ENCODE peak calls at places on chromosomes 4 and X, in seven cellular contexts. H, D, I, G, P, N and W are unnamed samples.

GRCh38 chr4:78864405-78865024 is 74.7 kb downstream of the PAQR3 start:
- DNase-seq in H (peak; percentile 84), D (no peak), I (peak; percentile 85), G (peak; percentile 52), P (no peak), N (peak; percentile 89), W (peak; percentile 61)

GRCh38 chrX:41148553-41148952 is 63.3 kb downstream of the USP9X start:
- DNase-seq in H (peak; percentile 70), D (no peak), I (peak; percentile 84), G (no peak), P (no peak), N (peak; percentile 38), W (no peak)

GRCh38 chr4:108947526-108947925 is 184.7 kb upstream of the ETNPPL start:
- DNase-seq in H (no peak), D (no peak), I (no peak), G (no peak), P (no peak), N (no peak), W (no peak)

GRCh38 chrX:40031861-40032422 is 65.8 kb downstream of the BCOR start:
- DNase-seq in H (no peak), D (no peak), I (no peak), G (no peak), P (no peak), N (peak; percentile 94), W (peak; percentile 52)

GRCh38 chrX:151402719-151403390 is 5.8 kb downstream of the VMA21 start:
- DNase-seq in H (no peak), D (peak; percentile 34), I (no peak), G (no peak), P (no peak), N (no peak), W (no peak)

GRCh38 chr4:1183985-1184773 is 11.8 kb upstream of the SPON2 start:
- DNase-seq in H (no peak), D (no peak), I (no peak), G (no peak), P (no peak), N (no peak), W (no peak)

GRCh38 chr4:47209833-47210232 is 178.5 kb downstream of the GABRB1 start:
- DNase-seq in H (peak; percentile 84), D (no peak), I (peak; percentile 90), G (no peak), P (no peak), N (no peak), W (no peak)

GRCh38 chr4:38069271-38069760 is 109.1 kb downstream of the PTTG2 start:
- DNase-seq in H (peak; percentile 72), D (peak; percentile 65), I (peak; percentile 89), G (peak; percentile 26), P (no peak), N (peak; percentile 68), W (peak; percentile 90)

GRCh38 chrX:77061022-77061421 is 386.2 kb upstream of the FGF16 start:
- DNase-seq in H (no peak), D (no peak), I (no peak), G (no peak), P (no peak), N (no peak), W (no peak)

GRCh38 chr4:111776546-111776945 is 368.7 kb upstream of the FAM241A start:
- DNase-seq in H (peak; percentile 74), D (no peak), I (no peak), G (no peak), P (no peak), N (no peak), W (no peak)

GRCh38 chr4:150164956-150165355 is 86.7 kb downstream of the DCLK2 start:
- DNase-seq in H (no peak), D (no peak), I (no peak), G (no peak), P (no peak), N (peak; percentile 5), W (no peak)

GRCh38 chr4:141054446-141054845 is 78.8 kb downstream of the RNF150 start:
- DNase-seq in H (no peak), D (no peak), I (no peak), G (no peak), P (no peak), N (no peak), W (no peak)

GRCh38 chr4:98996056-98996941 is 778 bp downstream of the METAP1 start:
- DNase-seq in H (peak; percentile 60), D (no peak), I (peak; percentile 55), G (peak; percentile 15), P (no peak), N (peak; percentile 32), W (peak; percentile 59)

GRCh38 chrX:10098235-10098819 is 58.4 kb upstream of the CLCN4 start:
- DNase-seq in H (no peak), D (no peak), I (no peak), G (no peak), P (no peak), N (no peak), W (no peak)

DNA sequence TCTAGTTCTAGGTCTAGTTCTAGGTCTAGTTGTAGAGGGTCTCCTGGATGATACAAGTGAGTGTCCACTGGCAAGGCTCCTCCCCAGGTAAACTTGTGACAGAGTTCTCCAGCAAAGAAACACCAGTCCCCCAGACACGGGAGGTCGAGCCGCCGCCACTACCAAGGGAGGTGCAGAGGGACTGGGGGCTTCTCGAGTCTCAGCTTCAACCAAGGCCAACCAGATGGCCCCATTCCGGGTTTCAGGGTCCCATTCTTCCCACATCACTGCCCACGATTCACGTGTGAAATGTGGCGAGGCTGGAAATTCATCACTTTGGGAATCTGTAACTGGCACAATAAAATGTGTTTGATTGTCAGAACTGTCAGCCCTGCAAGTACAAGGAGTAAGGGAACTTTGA is 37.5 kb downstream of the TKTL1 start:
- DNase-seq in H (no peak), D (no peak), I (no peak), G (no peak), P (no peak), N (no peak), W (no peak)
- H3K18ac ChIP-seq in H (no peak overlapping the region), D (no peak overlapping the region), I (no peak overlapping the region), G (no peak overlapping the region), P (no peak overlapping the region), N (no peak overlapping the region), W (no peak overlapping the region)

DNA sequence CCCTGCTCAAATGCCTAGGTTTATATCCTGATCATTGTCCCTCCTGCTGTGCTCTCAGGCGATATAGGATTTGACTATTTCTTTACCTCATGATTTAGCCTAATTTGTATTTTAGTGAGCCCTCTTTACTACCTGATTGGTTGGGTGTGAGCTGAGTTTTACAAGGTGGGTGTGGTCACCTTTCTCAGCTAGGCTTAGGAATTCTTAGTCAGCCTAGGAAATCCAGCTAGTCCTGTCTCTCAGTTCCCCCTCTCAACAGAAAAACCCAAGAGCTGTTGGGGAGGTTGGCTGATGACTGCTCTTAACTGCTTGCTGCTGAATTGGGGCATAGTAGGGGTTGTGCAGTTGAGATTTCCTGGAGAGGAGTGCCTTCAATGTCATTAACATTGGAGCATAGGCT is 100.5 kb upstream of the AADAT start:
- DNase-seq in H (no peak), D (no peak), I (no peak), G (no peak), P (no peak), N (no peak), W (no peak)
- H3K18ac ChIP-seq in H (no peak overlapping the region), D (no peak overlapping the region), I (no peak overlapping the region), G (no peak overlapping the region), P (no peak overlapping the region), N (no peak overlapping the region), W (no peak overlapping the region)

DNA sequence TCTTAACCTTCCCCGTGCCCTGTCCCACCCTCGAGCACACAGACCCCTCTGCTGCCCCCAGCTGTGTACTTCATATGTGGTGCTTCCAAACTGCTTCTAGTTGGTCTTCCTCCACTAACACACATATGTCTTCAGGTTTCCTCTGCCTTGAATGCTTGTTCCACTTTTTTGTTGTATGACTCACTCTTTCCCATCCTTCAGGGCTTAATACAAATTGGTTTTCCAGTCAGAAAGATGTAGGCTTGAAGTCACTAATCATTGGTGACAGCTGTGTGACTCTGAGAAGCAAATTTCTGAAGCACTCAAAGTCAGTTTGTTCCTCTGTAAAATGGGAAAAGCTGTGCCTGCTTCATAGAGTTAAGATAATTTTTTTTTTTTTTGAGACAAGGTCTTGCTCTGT is 30.7 kb downstream of the TRIM2 start:
- DNase-seq in H (peak; percentile 80), D (no peak), I (peak; percentile 57), G (no peak), P (no peak), N (peak; percentile 27), W (peak; percentile 48)
- H3K18ac ChIP-seq in H (no peak overlapping the region), D (no peak overlapping the region), I (no peak overlapping the region), G (no peak overlapping the region), P (no peak overlapping the region), N (no peak overlapping the region), W (no peak overlapping the region)

GRCh38 chrX:57177070-57177469 is 39.9 kb upstream of the SPIN2A start:
- DNase-seq in H (no peak), D (peak; percentile 63), I (no peak), G (no peak), P (no peak), N (no peak), W (peak; percentile 86)
- H3K18ac ChIP-seq in H (no peak overlapping the region), D (no peak overlapping the region), I (no peak overlapping the region), G (no peak overlapping the region), P (no peak overlapping the region), N (no peak overlapping the region), W (no peak overlapping the region)

DNA sequence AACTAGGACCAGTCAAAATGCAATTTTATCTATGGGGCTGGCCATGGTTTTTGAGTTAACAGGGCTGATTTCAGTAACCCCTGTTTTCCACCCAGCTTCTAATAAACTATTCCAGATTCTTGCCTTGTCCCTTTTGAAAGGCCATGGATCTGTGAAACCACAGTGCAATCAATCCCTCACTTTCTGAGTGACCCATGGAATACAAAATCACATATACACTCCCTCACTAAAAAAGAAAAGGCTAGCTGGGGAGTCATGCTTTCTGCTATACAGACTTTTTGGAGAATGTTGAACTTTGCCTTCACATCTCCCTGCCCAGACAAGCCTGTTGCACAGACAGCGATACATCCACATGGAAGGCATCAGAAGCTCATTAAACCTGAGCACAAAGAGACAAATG is 47.9 kb downstream of the MAD2L1 start:
- DNase-seq in H (no peak), D (no peak), I (peak; percentile 57), G (no peak), P (no peak), N (no peak), W (no peak)
- H3K18ac ChIP-seq in H (no peak overlapping the region), D (no peak overlapping the region), I (peak overlapping the region; percentile 2), G (no peak overlapping the region), P (no peak overlapping the region), N (no peak overlapping the region), W (no peak overlapping the region)

GRCh38 chrX:103124284-103124683 is 31.3 kb upstream of the NXF3 start:
- DNase-seq in H (no peak), D (no peak), I (no peak), G (no peak), P (no peak), N (no peak), W (no peak)

GRCh38 chrX:103120748-103121147 is 27.8 kb upstream of the NXF3 start:
- DNase-seq in H (no peak), D (no peak), I (no peak), G (no peak), P (no peak), N (no peak), W (no peak)
- H3K18ac ChIP-seq in H (no peak overlapping the region), D (no peak overlapping the region), I (no peak overlapping the region), G (no peak overlapping the region), P (no peak overlapping the region), N (no peak overlapping the region), W (no peak overlapping the region)